ENCODE peak calls at places on chromosome 12, in four cellular contexts. One of them, this sample, is unnamed. For H3K9me3, the result is how much of the 10 kb centered on the place peaks cover.

GRCh38 chr12:7868391-7868790 is 4.3 kb downstream of the SLC2A14 start:
- DNase-seq in ovary: no peak
- DNase-seq in body of pancreas: no peak
- DNase-seq in IMR-90: peak
- DNase-seq in this sample: no peak

GRCh38 chr12:5402009-5402408 is 29.9 kb upstream of the NTF3 start:
- DNase-seq in ovary: no peak
- DNase-seq in body of pancreas: no peak
- DNase-seq in IMR-90: no peak
- DNase-seq in this sample: no peak

GRCh38 chr12:29309320-29309902 is 71.6 kb downstream of the ERGIC2 start:
- DNase-seq in IMR-90: peak
- DNase-seq in ovary: no peak
- DNase-seq in body of pancreas: no peak
- DNase-seq in this sample: no peak

GRCh38 chr12:89461190-89461589 is 63.4 kb downstream of the GALNT4 start:
- DNase-seq in body of pancreas: no peak
- DNase-seq in ovary: no peak
- DNase-seq in IMR-90: peak
- DNase-seq in this sample: no peak

GRCh38 chr12:90287585-90287984 is 578.9 kb upstream of the ATP2B1 start:
- DNase-seq in ovary: no peak
- DNase-seq in IMR-90: no peak
- DNase-seq in body of pancreas: no peak
- DNase-seq in this sample: no peak

GRCh38 chr12:6943719-6944380 is at the start of the genes C12orf57 and RNU7-1:
- DNase-seq in IMR-90: peak
- DNase-seq in body of pancreas: peak
- DNase-seq in ovary: peak
- DNase-seq in this sample: peak

GRCh38 chr12:121579981-121580868 is 598 bp downstream of the KDM2B start:
- DNase-seq in IMR-90: peak
- DNase-seq in body of pancreas: peak
- DNase-seq in ovary: peak
- DNase-seq in this sample: peak

GRCh38 chr12:5197127-5197526 is 153.4 kb downstream of the KCNA5 start:
- DNase-seq in IMR-90: peak
- DNase-seq in body of pancreas: no peak
- DNase-seq in ovary: no peak
- DNase-seq in this sample: no peak

GRCh38 chr12:102964872-102965271 is 7.4 kb downstream of the ASCL1 start:
- DNase-seq in body of pancreas: peak
- DNase-seq in ovary: no peak
- DNase-seq in IMR-90: no peak
- DNase-seq in this sample: no peak

GRCh38 chr12:76025601-76026575 is 5.7 kb downstream of the PHLDA1 start:
- DNase-seq in ovary: no peak
- DNase-seq in IMR-90: peak
- DNase-seq in body of pancreas: no peak
- DNase-seq in this sample: no peak

GRCh38 chr12:21697829-21698630 is 40.4 kb upstream of the LDHB start:
- DNase-seq in IMR-90: peak
- DNase-seq in body of pancreas: no peak
- DNase-seq in ovary: no peak
- DNase-seq in this sample: no peak

GRCh38 chr12:105279460-105280056 is 43.6 kb upstream of the APPL2 start:
- DNase-seq in body of pancreas: peak
- DNase-seq in IMR-90: no peak
- DNase-seq in ovary: no peak
- DNase-seq in this sample: peak

GRCh38 chr12:15987696-15988095 is 76.6 kb downstream of the DERA start:
- DNase-seq in IMR-90: no peak
- DNase-seq in body of pancreas: peak
- DNase-seq in ovary: no peak
- DNase-seq in this sample: peak

GRCh38 chr12:49673446-49674317 is 33.5 kb downstream of the FMNL3 start:
- DNase-seq in ovary: peak
- DNase-seq in IMR-90: peak
- DNase-seq in body of pancreas: peak
- DNase-seq in this sample: peak

GRCh38 chr12:20596036-20596435 is 99.1 kb upstream of the SLCO1C1 start:
- DNase-seq in body of pancreas: no peak
- DNase-seq in ovary: no peak
- DNase-seq in IMR-90: no peak
- DNase-seq in this sample: no peak

GRCh38 chr12:112997506-112997905 is 19.2 kb downstream of the OAS2 start:
- DNase-seq in IMR-90: no peak
- DNase-seq in body of pancreas: no peak
- DNase-seq in ovary: no peak
- DNase-seq in this sample: no peak

GRCh38 chr12:11685261-11685660 is 35.8 kb downstream of the ETV6 start:
- DNase-seq in IMR-90: no peak
- DNase-seq in ovary: no peak
- DNase-seq in body of pancreas: no peak
- DNase-seq in this sample: no peak

GRCh38 chr12:19561411-19561961 is 122.2 kb downstream of the AEBP2 start:
- DNase-seq in body of pancreas: no peak
- DNase-seq in IMR-90: peak
- DNase-seq in ovary: no peak
- DNase-seq in this sample: no peak
- H3K27ac ChIP-seq in body of pancreas: no peak
- H3K27ac ChIP-seq in IMR-90: no peak
- H3K27ac ChIP-seq in ovary: no peak
- H3K27ac ChIP-seq in this sample: no peak

GRCh38 chr12:108803428-108804105 is 53.8 kb downstream of the SSH1 start:
- DNase-seq in IMR-90: peak
- DNase-seq in body of pancreas: peak
- DNase-seq in ovary: peak
- DNase-seq in this sample: peak
- TF ChIP-seq POLR2A in IMR-90: peak
- TF ChIP-seq POLR2A in body of pancreas: no peak
- TF ChIP-seq POLR2A in ovary: peak
- TF ChIP-seq POLR2A in this sample: no peak

GRCh38 chr12:34396006-34396860 is 373.9 kb downstream of the ALG10 start:
- DNase-seq in IMR-90: no peak
- DNase-seq in ovary: peak
- DNase-seq in body of pancreas: peak
- DNase-seq in this sample: no peak
- H3K9me3 ChIP-seq in IMR-90: half or more
- H3K9me3 ChIP-seq in ovary: under half
- H3K9me3 ChIP-seq in body of pancreas: under half
- H3K9me3 ChIP-seq in this sample: under half

DNA sequence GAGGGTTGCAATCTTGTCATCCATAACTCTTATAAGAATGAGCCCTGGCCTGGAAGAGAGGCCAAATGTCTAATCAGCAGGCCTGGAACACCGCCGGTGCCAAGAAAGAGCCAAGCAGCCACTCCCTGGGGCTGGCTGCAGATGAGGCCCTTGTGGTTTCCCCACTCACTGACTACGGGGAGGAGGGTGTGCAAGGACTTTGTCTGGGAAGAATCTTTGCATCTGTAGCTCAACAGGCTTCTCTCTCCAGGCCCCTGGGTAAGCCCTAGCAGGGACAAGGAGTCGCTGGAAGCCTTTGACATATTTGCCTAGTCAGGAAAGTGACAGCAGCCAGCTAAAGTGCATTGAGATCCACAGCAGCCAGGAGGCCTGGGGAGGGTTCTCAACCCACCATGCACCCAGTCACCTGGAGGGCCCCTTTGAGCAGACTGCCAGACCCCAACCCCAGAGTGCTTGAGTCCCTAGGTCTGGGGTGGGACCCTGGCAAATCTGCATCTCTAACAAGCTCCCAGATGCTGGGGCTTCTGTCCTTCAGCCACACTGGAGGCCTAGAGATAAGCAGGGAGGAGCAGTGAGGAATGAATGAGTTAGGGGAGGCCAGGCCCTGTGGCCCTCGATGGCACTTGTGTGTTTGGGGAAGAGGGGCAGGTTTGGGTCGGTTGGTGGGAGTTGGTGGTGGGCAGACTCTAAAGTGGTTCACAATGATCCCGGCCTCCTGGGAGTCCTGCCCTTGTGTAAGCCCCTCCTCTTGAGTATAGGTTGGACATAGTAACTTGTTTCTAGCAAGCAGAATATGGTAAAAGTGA is 13.9 kb upstream of the LRTM2 start:
- DNase-seq in body of pancreas: no peak
- DNase-seq in IMR-90: no peak
- DNase-seq in ovary: no peak
- DNase-seq in this sample: no peak
- H3K27ac ChIP-seq in body of pancreas: no peak
- H3K27ac ChIP-seq in IMR-90: no peak
- H3K27ac ChIP-seq in ovary: no peak
- H3K27ac ChIP-seq in this sample: no peak

GRCh38 chr12:127328867-127329266 is 938.1 kb upstream of the TMEM132C start:
- DNase-seq in ovary: no peak
- DNase-seq in body of pancreas: no peak
- DNase-seq in IMR-90: no peak
- DNase-seq in this sample: no peak
- TF ChIP-seq POLR2A in ovary: no peak
- TF ChIP-seq POLR2A in body of pancreas: no peak
- TF ChIP-seq POLR2A in IMR-90: no peak
- TF ChIP-seq POLR2A in this sample: no peak